ENCODE peak calls at places on chromosomes 5 and 9, in ten cellular contexts. One of them, this sample, is unnamed.

GRCh38 chr5:133321286-133321832 is 269.5 kb downstream of the HSPA4 start:
- DNase-seq in heart left ventricle: no peak
- DNase-seq in lower lobe of right lung: no peak
- DNase-seq in H9: no peak
- DNase-seq in substantia nigra: no peak
- DNase-seq in Panc1: no peak
- DNase-seq in fibroblast of lung: no peak
- DNase-seq in MM.1S: no peak
- DNase-seq in CD8-positive, alpha-beta memory T cell: peak; percentile 24
- DNase-seq in AG04450: no peak
- DNase-seq in this sample: no peak

GRCh38 chr5:42454216-42454995 is 31.2 kb downstream of the GHR start:
- DNase-seq in heart left ventricle: no peak
- DNase-seq in lower lobe of right lung: no peak
- DNase-seq in H9: no peak
- DNase-seq in substantia nigra: no peak
- DNase-seq in Panc1: no peak
- DNase-seq in fibroblast of lung: no peak
- DNase-seq in MM.1S: no peak
- DNase-seq in CD8-positive, alpha-beta memory T cell: no peak
- DNase-seq in AG04450: no peak
- DNase-seq in this sample: no peak

GRCh38 chr9:7146582-7146981 is 388.8 kb downstream of the KDM4C start:
- DNase-seq in heart left ventricle: no peak
- DNase-seq in lower lobe of right lung: no peak
- DNase-seq in H9: no peak
- DNase-seq in substantia nigra: no peak
- DNase-seq in Panc1: no peak
- DNase-seq in fibroblast of lung: no peak
- DNase-seq in MM.1S: no peak
- DNase-seq in CD8-positive, alpha-beta memory T cell: no peak
- DNase-seq in AG04450: no peak
- DNase-seq in this sample: no peak

GRCh38 chr9:111969061-111969460 is 72.4 kb downstream of the UGCG start:
- DNase-seq in heart left ventricle: no peak
- DNase-seq in lower lobe of right lung: no peak
- DNase-seq in H9: no peak
- DNase-seq in substantia nigra: no peak
- DNase-seq in Panc1: no peak
- DNase-seq in fibroblast of lung: no peak
- DNase-seq in MM.1S: no peak
- DNase-seq in CD8-positive, alpha-beta memory T cell: no peak
- DNase-seq in AG04450: no peak
- DNase-seq in this sample: no peak

GRCh38 chr5:16856531-16856930 is 79.6 kb downstream of the MYO10 start:
- DNase-seq in heart left ventricle: no peak
- DNase-seq in lower lobe of right lung: no peak
- DNase-seq in H9: no peak
- DNase-seq in substantia nigra: no peak
- DNase-seq in Panc1: peak; percentile 39
- DNase-seq in fibroblast of lung: peak; percentile 64
- DNase-seq in MM.1S: no peak
- DNase-seq in CD8-positive, alpha-beta memory T cell: no peak
- DNase-seq in AG04450: peak; percentile 21
- DNase-seq in this sample: no peak

GRCh38 chr5:140084466-140084865 is 29.4 kb upstream of the PURA start:
- DNase-seq in heart left ventricle: peak; percentile 50
- DNase-seq in lower lobe of right lung: peak; percentile 45
- DNase-seq in H9: no peak
- DNase-seq in substantia nigra: no peak
- DNase-seq in Panc1: no peak
- DNase-seq in fibroblast of lung: peak; percentile 2
- DNase-seq in MM.1S: no peak
- DNase-seq in CD8-positive, alpha-beta memory T cell: no peak
- DNase-seq in AG04450: no peak
- DNase-seq in this sample: no peak

GRCh38 chr5:33470544-33470943 is 29.8 kb downstream of the TARS1 start:
- DNase-seq in heart left ventricle: no peak
- DNase-seq in lower lobe of right lung: no peak
- DNase-seq in H9: no peak
- DNase-seq in substantia nigra: no peak
- DNase-seq in Panc1: no peak
- DNase-seq in fibroblast of lung: peak; percentile 58
- DNase-seq in MM.1S: no peak
- DNase-seq in CD8-positive, alpha-beta memory T cell: no peak
- DNase-seq in AG04450: peak; percentile 37
- DNase-seq in this sample: no peak

GRCh38 chr5:151758141-151758429 is 346 bp downstream of the ATOX1 start:
- DNase-seq in heart left ventricle: peak; percentile 57
- DNase-seq in lower lobe of right lung: peak; percentile 54
- DNase-seq in H9: no peak
- DNase-seq in substantia nigra: no peak
- DNase-seq in Panc1: no peak
- DNase-seq in fibroblast of lung: no peak
- DNase-seq in MM.1S: no peak
- DNase-seq in CD8-positive, alpha-beta memory T cell: no peak
- DNase-seq in AG04450: no peak
- DNase-seq in this sample: peak; percentile 83

GRCh38 chr9:135137398-135137832 is 49.9 kb downstream of the OLFM1 start:
- DNase-seq in heart left ventricle: no peak
- DNase-seq in lower lobe of right lung: no peak
- DNase-seq in H9: peak; percentile 44
- DNase-seq in substantia nigra: no peak
- DNase-seq in Panc1: no peak
- DNase-seq in fibroblast of lung: peak; percentile 12
- DNase-seq in MM.1S: no peak
- DNase-seq in CD8-positive, alpha-beta memory T cell: no peak
- DNase-seq in AG04450: no peak
- DNase-seq in this sample: no peak

GRCh38 chr5:57642698-57643097 is 160.1 kb upstream of the ACTBL2 start:
- DNase-seq in heart left ventricle: no peak
- DNase-seq in lower lobe of right lung: no peak
- DNase-seq in H9: no peak
- DNase-seq in substantia nigra: no peak
- DNase-seq in Panc1: no peak
- DNase-seq in fibroblast of lung: no peak
- DNase-seq in MM.1S: no peak
- DNase-seq in CD8-positive, alpha-beta memory T cell: no peak
- DNase-seq in AG04450: no peak
- DNase-seq in this sample: no peak

GRCh38 chr5:100787648-100788047 is 115.4 kb downstream of the ST8SIA4 start:
- DNase-seq in heart left ventricle: no peak
- DNase-seq in lower lobe of right lung: no peak
- DNase-seq in H9: no peak
- DNase-seq in substantia nigra: no peak
- DNase-seq in Panc1: no peak
- DNase-seq in fibroblast of lung: no peak
- DNase-seq in MM.1S: no peak
- DNase-seq in CD8-positive, alpha-beta memory T cell: no peak
- DNase-seq in AG04450: no peak
- DNase-seq in this sample: no peak
- H3K27ac ChIP-seq in heart left ventricle: no peak overlapping the region
- H3K27ac ChIP-seq in lower lobe of right lung: no peak overlapping the region
- H3K27ac ChIP-seq in H9: no peak overlapping the region
- H3K27ac ChIP-seq in substantia nigra: no peak overlapping the region
- H3K27ac ChIP-seq in Panc1: no peak overlapping the region
- H3K27ac ChIP-seq in fibroblast of lung: no peak overlapping the region
- H3K27ac ChIP-seq in MM.1S: no peak overlapping the region
- H3K27ac ChIP-seq in CD8-positive, alpha-beta memory T cell: no peak overlapping the region
- H3K27ac ChIP-seq in AG04450: no peak overlapping the region
- H3K27ac ChIP-seq in this sample: no peak overlapping the region

DNA sequence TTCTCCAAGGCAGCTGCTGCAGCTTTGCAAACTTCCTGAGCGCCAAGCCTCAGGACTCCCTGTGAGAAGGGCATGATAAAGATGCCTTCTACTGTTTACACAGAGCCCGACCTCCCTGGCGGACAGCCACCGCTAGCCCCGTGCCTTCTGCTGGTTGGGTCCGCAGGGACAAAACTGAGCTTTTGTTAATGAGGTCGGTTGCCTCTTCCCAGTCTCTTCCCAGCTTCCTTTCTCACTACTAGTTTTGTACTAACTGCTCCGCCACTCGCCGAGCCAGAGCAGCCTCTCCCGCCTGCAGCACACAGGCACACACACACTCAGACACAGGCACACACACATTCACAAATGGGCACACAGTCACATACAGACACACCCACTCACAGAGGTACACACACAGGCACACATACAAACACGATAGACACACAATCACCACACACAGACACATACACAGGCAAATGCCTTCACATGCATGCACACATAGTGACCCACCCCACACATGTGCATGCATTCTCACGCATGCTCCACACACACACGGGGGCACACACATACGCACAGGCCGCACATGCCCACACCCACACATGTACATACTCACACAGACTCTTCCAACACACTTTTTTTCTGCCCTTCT is at the start of gene FREM1:
- DNase-seq in heart left ventricle: no peak
- DNase-seq in lower lobe of right lung: no peak
- DNase-seq in H9: peak; percentile 74
- DNase-seq in substantia nigra: no peak
- DNase-seq in Panc1: no peak
- DNase-seq in fibroblast of lung: peak; percentile 0
- DNase-seq in MM.1S: no peak
- DNase-seq in CD8-positive, alpha-beta memory T cell: no peak
- DNase-seq in AG04450: no peak
- DNase-seq in this sample: no peak
- H3K27ac ChIP-seq in heart left ventricle: peak within 1 kb of the TSS; percentile 55
- H3K27ac ChIP-seq in lower lobe of right lung: peak within 1 kb of the TSS; percentile 44
- H3K27ac ChIP-seq in H9: peak within 1 kb of the TSS; percentile 36
- H3K27ac ChIP-seq in substantia nigra: no peak within 1 kb of the TSS
- H3K27ac ChIP-seq in Panc1: no peak within 1 kb of the TSS
- H3K27ac ChIP-seq in fibroblast of lung: no peak within 1 kb of the TSS
- H3K27ac ChIP-seq in MM.1S: no peak within 1 kb of the TSS
- H3K27ac ChIP-seq in CD8-positive, alpha-beta memory T cell: no peak within 1 kb of the TSS
- H3K27ac ChIP-seq in AG04450: no peak within 1 kb of the TSS
- H3K27ac ChIP-seq in this sample: peak within 1 kb of the TSS; percentile 50

DNA sequence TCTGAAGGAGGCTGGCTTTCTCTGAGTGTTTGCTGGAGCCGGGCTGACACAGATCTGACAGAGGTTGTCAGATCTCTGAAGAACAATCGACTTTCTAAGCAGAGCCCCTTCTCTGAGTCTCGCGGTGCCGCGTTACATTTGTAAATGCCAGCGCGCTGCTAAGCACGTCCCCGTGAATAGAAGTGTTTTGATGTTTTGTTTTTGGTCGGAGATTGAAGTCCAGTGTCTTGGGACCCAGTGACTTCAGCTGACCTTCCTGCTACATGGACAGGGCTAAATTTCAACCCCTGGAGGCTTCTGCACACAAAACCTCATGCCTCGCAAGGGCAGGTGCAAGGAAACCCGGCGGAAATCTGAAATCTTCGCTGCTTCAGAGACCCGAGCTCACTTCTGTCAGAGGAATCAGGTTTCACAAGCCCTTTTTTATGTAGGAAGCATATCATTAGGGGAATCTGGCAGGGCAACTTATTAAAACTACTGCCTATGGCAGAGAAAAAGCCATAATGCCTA is 27.2 kb downstream of the NEUROG1 start:
- DNase-seq in heart left ventricle: no peak
- DNase-seq in lower lobe of right lung: no peak
- DNase-seq in H9: no peak
- DNase-seq in substantia nigra: no peak
- DNase-seq in Panc1: no peak
- DNase-seq in fibroblast of lung: no peak
- DNase-seq in MM.1S: no peak
- DNase-seq in CD8-positive, alpha-beta memory T cell: no peak
- DNase-seq in AG04450: no peak
- DNase-seq in this sample: no peak
- H3K27ac ChIP-seq in heart left ventricle: no peak overlapping the region
- H3K27ac ChIP-seq in lower lobe of right lung: no peak overlapping the region
- H3K27ac ChIP-seq in H9: no peak overlapping the region
- H3K27ac ChIP-seq in substantia nigra: no peak overlapping the region
- H3K27ac ChIP-seq in Panc1: no peak overlapping the region
- H3K27ac ChIP-seq in fibroblast of lung: no peak overlapping the region
- H3K27ac ChIP-seq in MM.1S: no peak overlapping the region
- H3K27ac ChIP-seq in CD8-positive, alpha-beta memory T cell: no peak overlapping the region
- H3K27ac ChIP-seq in AG04450: no peak overlapping the region
- H3K27ac ChIP-seq in this sample: no peak overlapping the region

GRCh38 chr5:180162304-180162661 is 46.7 kb downstream of the RASGEF1C start:
- DNase-seq in heart left ventricle: no peak
- DNase-seq in lower lobe of right lung: no peak
- DNase-seq in H9: no peak
- DNase-seq in substantia nigra: no peak
- DNase-seq in Panc1: no peak
- DNase-seq in fibroblast of lung: no peak
- DNase-seq in MM.1S: no peak
- DNase-seq in CD8-positive, alpha-beta memory T cell: no peak
- DNase-seq in AG04450: no peak
- DNase-seq in this sample: no peak
- H3K27ac ChIP-seq in heart left ventricle: no peak overlapping the region
- H3K27ac ChIP-seq in lower lobe of right lung: no peak overlapping the region
- H3K27ac ChIP-seq in H9: no peak overlapping the region
- H3K27ac ChIP-seq in substantia nigra: peak overlapping the region; percentile 50
- H3K27ac ChIP-seq in Panc1: no peak overlapping the region
- H3K27ac ChIP-seq in fibroblast of lung: no peak overlapping the region
- H3K27ac ChIP-seq in MM.1S: no peak overlapping the region
- H3K27ac ChIP-seq in CD8-positive, alpha-beta memory T cell: no peak overlapping the region
- H3K27ac ChIP-seq in AG04450: no peak overlapping the region
- H3K27ac ChIP-seq in this sample: no peak overlapping the region

DNA sequence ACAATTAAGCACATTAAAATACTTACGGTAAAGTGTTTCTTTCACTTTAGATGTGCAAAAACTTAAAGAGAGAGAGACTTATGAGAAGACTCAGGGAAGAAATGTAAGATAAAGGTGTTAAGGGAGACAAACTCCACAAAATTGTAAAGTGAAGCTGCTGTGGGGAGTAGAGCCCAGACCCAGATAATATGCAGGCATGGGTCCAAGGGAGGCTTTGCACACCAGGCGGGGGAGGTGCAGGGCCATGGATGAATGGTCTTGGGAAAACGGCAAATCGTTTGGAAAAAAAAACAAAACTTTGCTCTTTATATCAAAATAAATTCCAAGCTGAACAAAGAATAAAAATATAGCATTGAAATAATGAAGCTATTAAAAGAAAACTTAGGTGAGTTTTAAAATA is 9.1 kb downstream of the SYK start:
- DNase-seq in heart left ventricle: no peak
- DNase-seq in lower lobe of right lung: no peak
- DNase-seq in H9: no peak
- DNase-seq in substantia nigra: no peak
- DNase-seq in Panc1: no peak
- DNase-seq in fibroblast of lung: no peak
- DNase-seq in MM.1S: no peak
- DNase-seq in CD8-positive, alpha-beta memory T cell: no peak
- DNase-seq in AG04450: no peak
- DNase-seq in this sample: no peak
- H3K27ac ChIP-seq in heart left ventricle: no peak overlapping the region
- H3K27ac ChIP-seq in lower lobe of right lung: no peak overlapping the region
- H3K27ac ChIP-seq in H9: no peak overlapping the region
- H3K27ac ChIP-seq in substantia nigra: no peak overlapping the region
- H3K27ac ChIP-seq in Panc1: no peak overlapping the region
- H3K27ac ChIP-seq in fibroblast of lung: no peak overlapping the region
- H3K27ac ChIP-seq in MM.1S: no peak overlapping the region
- H3K27ac ChIP-seq in CD8-positive, alpha-beta memory T cell: no peak overlapping the region
- H3K27ac ChIP-seq in AG04450: no peak overlapping the region
- H3K27ac ChIP-seq in this sample: no peak overlapping the region

This sample was measured in left lung.